ENCODE peak calls at places on chromosomes 6 and 20, in eight cellular contexts. M, Q, R, V, E, D, Y and K are unnamed samples.

GRCh38 chr20:19000071-19000470 is 186.5 kb downstream of the SCP2D1 start:
- DNase-seq in E (no peak), Q (no peak), M (no peak), V (no peak), Y (no peak), D (no peak), R (no peak), K (no peak)

GRCh38 chr6:21785162-21785561 is 191.6 kb downstream of the SOX4 start:
- DNase-seq in R (no peak), M (no peak), V (no peak), Q (no peak), E (no peak), D (no peak), Y (no peak), K (no peak)

GRCh38 chr6:25112207-25112874 is 166.8 kb upstream of the CARMIL1 start:
- DNase-seq in V (no peak), M (no peak), Q (no peak), Y (no peak), E (no peak), R (no peak), D (no peak), K (no peak)

GRCh38 chr20:44039147-44039546 is 124.5 kb downstream of the TOX2 start:
- DNase-seq in D (peak; percentile 11), V (no peak), Y (no peak), R (no peak), Q (no peak), E (no peak), M (no peak), K (no peak)

GRCh38 chr6:138577151-138577915 is 78.0 kb upstream of the NHSL1 start:
- DNase-seq in R (no peak), V (no peak), Y (no peak), D (no peak), M (no peak), E (no peak), Q (no peak), K (no peak)

GRCh38 chr20:60224914-60225313 is 266.7 kb downstream of the CDH26 start:
- DNase-seq in Q (peak; percentile 23), V (no peak), D (no peak), M (no peak), Y (no peak), R (no peak), E (no peak), K (no peak)

GRCh38 chr6:86871681-86872080 is 65.6 kb upstream of the HTR1E start:
- DNase-seq in E (no peak), M (no peak), Y (no peak), Q (no peak), D (no peak), R (no peak), V (no peak), K (no peak)

GRCh38 chr6:170449835-170450753 is 103.0 kb downstream of the PSMB1 start:
- DNase-seq in E (no peak), Y (no peak), R (no peak), M (no peak), D (no peak), V (no peak), Q (peak; percentile 50), K (no peak)

GRCh38 chr6:121201108-121201507 is 133.2 kb downstream of the TBC1D32 start:
- DNase-seq in Q (no peak), E (no peak), R (no peak), Y (no peak), M (no peak), D (no peak), V (no peak), K (no peak)

GRCh38 chr20:36153754-36154695 is 515 bp upstream of the EPB41L1 start:
- DNase-seq in V (peak; percentile 54), E (peak; percentile 85), M (peak; percentile 85), Q (peak; percentile 92), D (peak; percentile 80), R (no peak), Y (peak; percentile 51), K (peak; percentile 92)

GRCh38 chr20:51345601-51346101 is 196.9 kb downstream of the NFATC2 start:
- DNase-seq in Q (no peak), Y (no peak), M (no peak), R (no peak), D (no peak), E (no peak), V (no peak), K (no peak)

GRCh38 chr6:37029249-37029959 is 23.9 kb downstream of the FGD2 start:
- DNase-seq in V (no peak), M (no peak), Q (peak; percentile 87), D (peak; percentile 47), R (no peak), E (peak; percentile 69), Y (peak; percentile 81), K (peak; percentile 93)

GRCh38 chr6:169808608-169808967 is 57.2 kb downstream of the ERMARD start:
- DNase-seq in D (no peak), E (no peak), Y (no peak), R (no peak), M (no peak), V (no peak), Q (no peak), K (no peak)

GRCh38 chr6:134873500-134874388 is 76.2 kb downstream of the ALDH8A1 start:
- DNase-seq in E (no peak), R (no peak), M (no peak), Y (no peak), Q (no peak), D (no peak), V (no peak), K (no peak)

GRCh38 chr6:55726144-55726543 is 147.2 kb upstream of the HMGCLL1 start:
- DNase-seq in M (no peak), D (no peak), E (no peak), Y (no peak), V (no peak), R (no peak), Q (peak; percentile 9), K (no peak)

GRCh38 chr6:11729083-11729482 is 49.5 kb downstream of the ADTRP start:
- DNase-seq in E (no peak), V (no peak), R (no peak), M (no peak), Q (no peak), Y (no peak), D (no peak), K (no peak)

GRCh38 chr20:61560361-61560853 is 308.3 kb downstream of the CDH4 start:
- DNase-seq in D (no peak), V (no peak), M (peak; percentile 6), R (no peak), Q (peak; percentile 68), Y (no peak), E (no peak), K (no peak)

GRCh38 chr6:31412506-31412905 is 9.1 kb downstream of the MICA start:
- DNase-seq in Y (no peak), M (no peak), E (no peak), Q (no peak), V (no peak), R (no peak), D (no peak), K (no peak)

GRCh38 chr20:57301026-57301425 is 28.6 kb upstream of the SPO11 start:
- DNase-seq in M (no peak), D (no peak), Q (no peak), E (no peak), R (no peak), Y (no peak), V (no peak), K (no peak)

GRCh38 chr6:121305957-121306607 is 28.2 kb downstream of the TBC1D32 start:
- DNase-seq in Y (no peak), Q (peak; percentile 49), R (no peak), D (no peak), V (no peak), M (no peak), E (no peak), K (no peak)

GRCh38 chr20:62623488-62624324 is 18.6 kb upstream of the SLCO4A1 start:
- DNase-seq in Y (peak; percentile 68), Q (peak; percentile 97), M (no peak), V (peak; percentile 99), E (peak; percentile 91), R (peak; percentile 99), D (peak; percentile 96), K (peak; percentile 98)

GRCh38 chr6:11822346-11822745 is 43.7 kb upstream of the ADTRP start:
- DNase-seq in R (no peak), V (no peak), Y (no peak), E (no peak), Q (no peak), D (no peak), M (no peak), K (no peak)

GRCh38 chr20:47678536-47678935 is 106.7 kb downstream of the SULF2 start:
- DNase-seq in R (no peak), E (no peak), Y (no peak), M (no peak), D (no peak), V (no peak), Q (no peak), K (no peak)

GRCh38 chr20:9503530-9504251 is 10.7 kb upstream of the LAMP5 start:
- DNase-seq in E (no peak), Y (peak; percentile 43), Q (no peak), D (no peak), R (no peak), M (no peak), V (no peak), K (no peak)

GRCh38 chr6:46378882-46379405 is 112.3 kb downstream of the RCAN2 start:
- DNase-seq in D (no peak), Q (no peak), E (no peak), Y (no peak), V (no peak), R (no peak), M (peak; percentile 82), K (no peak)